ENCODE peak calls at places on chromosomes 11 and 22, in eight cellular contexts. Z, D, X, M, H, J, A and Y are unnamed samples.

GRCh38 chr11:46300270-46300669 is 22.8 kb downstream of the CREB3L1 start:
- DNase-seq in Z (no peak), D (no peak), X (no peak), M (no peak), H (no peak), J (no peak), A (peak; percentile 30), Y (no peak)

GRCh38 chr11:74860743-74861142 is 88.1 kb downstream of the XRRA1 start:
- DNase-seq in Z (no peak), D (no peak), X (no peak), M (no peak), H (no peak), J (no peak), A (peak; percentile 10), Y (no peak)

GRCh38 chr11:77418155-77418980 is 55.5 kb downstream of the PAK1 start:
- DNase-seq in Z (no peak), D (no peak), X (no peak), M (no peak), H (no peak), J (no peak), A (no peak), Y (no peak)

GRCh38 chr11:9019861-9020260 is 16.1 kb upstream of the NRIP3 start:
- DNase-seq in Z (no peak), D (no peak), X (no peak), M (no peak), H (no peak), J (no peak), A (no peak), Y (no peak)

GRCh38 chr22:49097966-49098365 is 729.7 kb downstream of the BRD1 start:
- DNase-seq in Z (no peak), D (peak; percentile 27), X (no peak), M (no peak), H (no peak), J (no peak), A (no peak), Y (no peak)

GRCh38 chr11:3356858-3357257 is 22.1 kb downstream of the ZNF195 start:
- DNase-seq in Z (no peak), D (no peak), X (no peak), M (no peak), H (no peak), J (no peak), A (no peak), Y (no peak)

GRCh38 chr11:8870461-8871282 is 40.3 kb upstream of the AKIP1 start:
- DNase-seq in Z (peak; percentile 79), D (peak; percentile 56), X (no peak), M (peak; percentile 84), H (peak; percentile 83), J (peak; percentile 76), A (peak; percentile 64), Y (no peak)

GRCh38 chr22:20087319-20088262 is 7.5 kb downstream of the DGCR8 start:
- DNase-seq in Z (no peak), D (no peak), X (no peak), M (no peak), H (no peak), J (no peak), A (no peak), Y (no peak)

GRCh38 chr11:48107188-48107704 is 109.4 kb upstream of the OR4B1 start:
- DNase-seq in Z (no peak), D (peak; percentile 52), X (no peak), M (no peak), H (no peak), J (no peak), A (peak; percentile 45), Y (peak; percentile 36)

GRCh38 chr11:26677566-26677965 is 44.3 kb downstream of the SLC5A12 start:
- DNase-seq in Z (no peak), D (no peak), X (no peak), M (no peak), H (no peak), J (no peak), A (peak; percentile 94), Y (no peak)

GRCh38 chr11:75775056-75775455 is 6.5 kb downstream of the DGAT2 start:
- DNase-seq in Z (no peak), D (no peak), X (no peak), M (no peak), H (no peak), J (no peak), A (no peak), Y (no peak)

GRCh38 chr11:1050581-1051355 is 14.2 kb upstream of the MUC6 start:
- DNase-seq in Z (peak; percentile 72), D (peak; percentile 58), X (no peak), M (peak; percentile 68), H (peak; percentile 79), J (peak; percentile 67), A (peak; percentile 76), Y (no peak)

GRCh38 chr11:74138572-74138971 is 32.2 kb downstream of the C2CD3 start:
- DNase-seq in Z (peak; percentile 91), D (peak; percentile 97), X (peak; percentile 89), M (no peak), H (no peak), J (no peak), A (peak; percentile 98), Y (no peak)

GRCh38 chr11:77079666-77080065 is 12.9 kb downstream of the CAPN5 start:
- DNase-seq in Z (no peak), D (no peak), X (no peak), M (no peak), H (no peak), J (no peak), A (no peak), Y (no peak)

GRCh38 chr22:37195921-37196320 is 7.9 kb upstream of the C1QTNF6 start:
- DNase-seq in Z (peak; percentile 55), D (no peak), X (no peak), M (no peak), H (no peak), J (no peak), A (peak; percentile 82), Y (no peak)

GRCh38 chr11:1302461-1303073 is 6.9 kb downstream of the TOLLIP start:
- DNase-seq in Z (no peak), D (no peak), X (no peak), M (no peak), H (no peak), J (no peak), A (no peak), Y (no peak)

GRCh38 chr11:122882809-122883681 is 486 bp downstream of the JHY start:
- DNase-seq in Z (no peak), D (peak; percentile 34), X (no peak), M (peak; percentile 52), H (peak; percentile 6), J (peak; percentile 85), A (peak; percentile 67), Y (no peak)

GRCh38 chr11:27429740-27430451 is 42.7 kb downstream of the LGR4 start:
- DNase-seq in Z (no peak), D (no peak), X (no peak), M (no peak), H (no peak), J (peak; percentile 63), A (peak; percentile 75), Y (no peak)